ENCODE peak calls at places on chromosomes 4 and X, in seven cellular contexts. One of them, this sample, is unnamed.
A peak's percentile ranks its signal among the peaks of the same experiment; 100 is the strongest.

GRCh38 chr4:139951051-139951450 is 202.9 kb downstream of the MAML3 start:
- DNase-seq in sigmoid colon: no peak
- DNase-seq in fibroblast of pulmonary artery: peak; percentile 11
- DNase-seq in HFF-Myc: no peak
- DNase-seq in pancreas: no peak
- DNase-seq in OCI-LY7: no peak
- DNase-seq in coronary artery: no peak
- DNase-seq in this sample: peak; percentile 35

GRCh38 chr4:111671756-111672155 is 473.5 kb upstream of the FAM241A start:
- DNase-seq in sigmoid colon: no peak
- DNase-seq in OCI-LY7: no peak
- DNase-seq in coronary artery: no peak
- DNase-seq in HFF-Myc: no peak
- DNase-seq in pancreas: no peak
- DNase-seq in fibroblast of pulmonary artery: no peak
- DNase-seq in this sample: no peak

GRCh38 chr4:78845469-78845868 is 69.3 kb downstream of the BMP2K start:
- DNase-seq in sigmoid colon: no peak
- DNase-seq in pancreas: no peak
- DNase-seq in OCI-LY7: no peak
- DNase-seq in HFF-Myc: no peak
- DNase-seq in fibroblast of pulmonary artery: peak; percentile 35
- DNase-seq in coronary artery: no peak
- DNase-seq in this sample: peak; percentile 22

GRCh38 chr4:10623241-10623640 is 61.3 kb downstream of the CLNK start:
- DNase-seq in coronary artery: no peak
- DNase-seq in HFF-Myc: no peak
- DNase-seq in fibroblast of pulmonary artery: no peak
- DNase-seq in sigmoid colon: no peak
- DNase-seq in pancreas: no peak
- DNase-seq in OCI-LY7: no peak
- DNase-seq in this sample: no peak

GRCh38 chr4:110088670-110089069 is 109.7 kb downstream of the ELOVL6 start:
- DNase-seq in HFF-Myc: no peak
- DNase-seq in OCI-LY7: peak; percentile 25
- DNase-seq in pancreas: no peak
- DNase-seq in coronary artery: no peak
- DNase-seq in fibroblast of pulmonary artery: peak; percentile 46
- DNase-seq in sigmoid colon: no peak
- DNase-seq in this sample: peak; percentile 20

GRCh38 chr4:910366-911091 is 21.6 kb downstream of the GAK start:
- DNase-seq in fibroblast of pulmonary artery: no peak
- DNase-seq in pancreas: peak; percentile 46
- DNase-seq in OCI-LY7: no peak
- DNase-seq in HFF-Myc: no peak
- DNase-seq in sigmoid colon: no peak
- DNase-seq in coronary artery: no peak
- DNase-seq in this sample: no peak

GRCh38 chrX:70398899-70399298 is 24.2 kb upstream of the GDPD2 start:
- DNase-seq in sigmoid colon: no peak
- DNase-seq in fibroblast of pulmonary artery: peak; percentile 35
- DNase-seq in HFF-Myc: no peak
- DNase-seq in OCI-LY7: peak; percentile 26
- DNase-seq in coronary artery: no peak
- DNase-seq in pancreas: no peak
- DNase-seq in this sample: peak; percentile 59

GRCh38 chrX:125295337-125295736 is 24.3 kb upstream of the TEX13C start:
- DNase-seq in OCI-LY7: no peak
- DNase-seq in HFF-Myc: no peak
- DNase-seq in pancreas: no peak
- DNase-seq in coronary artery: no peak
- DNase-seq in fibroblast of pulmonary artery: no peak
- DNase-seq in sigmoid colon: no peak
- DNase-seq in this sample: peak; percentile 0

GRCh38 chr4:163161536-163162205 is 5.0 kb downstream of the NAF1 start:
- DNase-seq in fibroblast of pulmonary artery: peak; percentile 82
- DNase-seq in sigmoid colon: no peak
- DNase-seq in coronary artery: no peak
- DNase-seq in pancreas: no peak
- DNase-seq in HFF-Myc: peak; percentile 68
- DNase-seq in OCI-LY7: no peak
- DNase-seq in this sample: peak; percentile 80

GRCh38 chr4:178598672-178599071 is 1156.4 kb upstream of the AGA start:
- DNase-seq in sigmoid colon: no peak
- DNase-seq in fibroblast of pulmonary artery: no peak
- DNase-seq in HFF-Myc: no peak
- DNase-seq in pancreas: no peak
- DNase-seq in coronary artery: no peak
- DNase-seq in OCI-LY7: no peak
- DNase-seq in this sample: no peak

GRCh38 chrX:27987862-27988646 is 6.8 kb upstream of the DCAF8L1 start:
- DNase-seq in coronary artery: no peak
- DNase-seq in OCI-LY7: no peak
- DNase-seq in HFF-Myc: no peak
- DNase-seq in sigmoid colon: no peak
- DNase-seq in fibroblast of pulmonary artery: no peak
- DNase-seq in pancreas: no peak
- DNase-seq in this sample: no peak

GRCh38 chr4:81052119-81053068 is 21.9 kb downstream of the BMP3 start:
- DNase-seq in fibroblast of pulmonary artery: peak; percentile 75
- DNase-seq in sigmoid colon: peak; percentile 80
- DNase-seq in HFF-Myc: peak; percentile 32
- DNase-seq in pancreas: peak; percentile 72
- DNase-seq in OCI-LY7: peak; percentile 99
- DNase-seq in coronary artery: no peak
- DNase-seq in this sample: peak; percentile 69

GRCh38 chr4:7067147-7067522 is 729 bp downstream of the GRPEL1 start:
- DNase-seq in coronary artery: no peak
- DNase-seq in pancreas: no peak
- DNase-seq in sigmoid colon: no peak
- DNase-seq in OCI-LY7: no peak
- DNase-seq in HFF-Myc: no peak
- DNase-seq in fibroblast of pulmonary artery: no peak
- DNase-seq in this sample: peak; percentile 29

GRCh38 chr4:138090145-138090917 is 151.8 kb downstream of the SLC7A11 start:
- DNase-seq in pancreas: no peak
- DNase-seq in OCI-LY7: peak; percentile 66
- DNase-seq in fibroblast of pulmonary artery: peak; percentile 89
- DNase-seq in coronary artery: no peak
- DNase-seq in sigmoid colon: peak; percentile 70
- DNase-seq in HFF-Myc: peak; percentile 85
- DNase-seq in this sample: peak; percentile 89

GRCh38 chrX:30060718-30061117 is 154.6 kb upstream of the MAGEB2 start:
- DNase-seq in fibroblast of pulmonary artery: peak; percentile 31
- DNase-seq in coronary artery: no peak
- DNase-seq in OCI-LY7: no peak
- DNase-seq in pancreas: no peak
- DNase-seq in sigmoid colon: no peak
- DNase-seq in HFF-Myc: no peak
- DNase-seq in this sample: peak; percentile 26

GRCh38 chrX:133985164-133986007 is at the start of gene GPC3:
- DNase-seq in pancreas: peak; percentile 79
- DNase-seq in fibroblast of pulmonary artery: peak; percentile 41
- DNase-seq in HFF-Myc: no peak
- DNase-seq in sigmoid colon: peak; percentile 72
- DNase-seq in coronary artery: no peak
- DNase-seq in OCI-LY7: no peak
- DNase-seq in this sample: peak; percentile 49

GRCh38 chr4:40721730-40722171 is 28.0 kb upstream of the NSUN7 start:
- DNase-seq in pancreas: no peak
- DNase-seq in HFF-Myc: no peak
- DNase-seq in OCI-LY7: no peak
- DNase-seq in coronary artery: no peak
- DNase-seq in fibroblast of pulmonary artery: no peak
- DNase-seq in sigmoid colon: no peak
- DNase-seq in this sample: peak; percentile 25

GRCh38 chr4:158521490-158522111 is at the start of gene RXFP1:
- DNase-seq in HFF-Myc: no peak
- DNase-seq in fibroblast of pulmonary artery: peak; percentile 10
- DNase-seq in OCI-LY7: no peak
- DNase-seq in coronary artery: no peak
- DNase-seq in sigmoid colon: no peak
- DNase-seq in pancreas: no peak
- DNase-seq in this sample: peak; percentile 8

GRCh38 chrX:77785746-77786548 is at the start of gene ATRX:
- DNase-seq in OCI-LY7: peak; percentile 89
- DNase-seq in sigmoid colon: peak; percentile 84
- DNase-seq in pancreas: peak; percentile 72
- DNase-seq in fibroblast of pulmonary artery: peak; percentile 82
- DNase-seq in HFF-Myc: peak; percentile 32
- DNase-seq in coronary artery: peak; percentile 81
- DNase-seq in this sample: peak; percentile 81

GRCh38 chr4:19437008-19437407 is 814.7 kb upstream of the SLIT2 start:
- DNase-seq in coronary artery: no peak
- DNase-seq in fibroblast of pulmonary artery: no peak
- DNase-seq in pancreas: no peak
- DNase-seq in OCI-LY7: no peak
- DNase-seq in HFF-Myc: no peak
- DNase-seq in sigmoid colon: no peak
- DNase-seq in this sample: no peak

GRCh38 chr4:26076896-26077295 is 162.9 kb downstream of the SMIM20 start:
- DNase-seq in pancreas: no peak
- DNase-seq in coronary artery: no peak
- DNase-seq in OCI-LY7: no peak
- DNase-seq in fibroblast of pulmonary artery: no peak
- DNase-seq in sigmoid colon: no peak
- DNase-seq in HFF-Myc: no peak
- DNase-seq in this sample: no peak

GRCh38 chr4:29081230-29081955 is 1638.8 kb upstream of the PCDH7 start:
- DNase-seq in fibroblast of pulmonary artery: peak; percentile 33
- DNase-seq in HFF-Myc: no peak
- DNase-seq in OCI-LY7: no peak
- DNase-seq in coronary artery: no peak
- DNase-seq in sigmoid colon: no peak
- DNase-seq in pancreas: no peak
- DNase-seq in this sample: peak; percentile 32

GRCh38 chr4:14260591-14260990 is 633.1 kb upstream of the BOD1L1 start:
- DNase-seq in HFF-Myc: no peak
- DNase-seq in OCI-LY7: no peak
- DNase-seq in pancreas: no peak
- DNase-seq in sigmoid colon: no peak
- DNase-seq in coronary artery: no peak
- DNase-seq in fibroblast of pulmonary artery: no peak
- DNase-seq in this sample: no peak

GRCh38 chrX:108384783-108385182 is 53.4 kb downstream of the COL4A6 start:
- DNase-seq in pancreas: no peak
- DNase-seq in HFF-Myc: no peak
- DNase-seq in fibroblast of pulmonary artery: no peak
- DNase-seq in sigmoid colon: no peak
- DNase-seq in OCI-LY7: no peak
- DNase-seq in coronary artery: no peak
- DNase-seq in this sample: no peak

GRCh38 chr4:16857425-16857824 is 41.0 kb downstream of the LDB2 start:
- DNase-seq in sigmoid colon: no peak
- DNase-seq in HFF-Myc: no peak
- DNase-seq in coronary artery: no peak
- DNase-seq in fibroblast of pulmonary artery: no peak
- DNase-seq in OCI-LY7: no peak
- DNase-seq in pancreas: no peak
- DNase-seq in this sample: no peak

GRCh38 chr4:72418458-72418857 is 150.6 kb downstream of the ADAMTS3 start:
- DNase-seq in coronary artery: no peak
- DNase-seq in OCI-LY7: no peak
- DNase-seq in sigmoid colon: no peak
- DNase-seq in HFF-Myc: peak; percentile 94
- DNase-seq in pancreas: no peak
- DNase-seq in fibroblast of pulmonary artery: peak; percentile 88
- DNase-seq in this sample: peak; percentile 65

GRCh38 chr4:53576676-53577372 is 14.5 kb downstream of the LNX1 start:
- DNase-seq in HFF-Myc: no peak
- DNase-seq in pancreas: no peak
- DNase-seq in fibroblast of pulmonary artery: peak; percentile 55
- DNase-seq in sigmoid colon: no peak
- DNase-seq in coronary artery: no peak
- DNase-seq in OCI-LY7: no peak
- DNase-seq in this sample: peak; percentile 61

DNA sequence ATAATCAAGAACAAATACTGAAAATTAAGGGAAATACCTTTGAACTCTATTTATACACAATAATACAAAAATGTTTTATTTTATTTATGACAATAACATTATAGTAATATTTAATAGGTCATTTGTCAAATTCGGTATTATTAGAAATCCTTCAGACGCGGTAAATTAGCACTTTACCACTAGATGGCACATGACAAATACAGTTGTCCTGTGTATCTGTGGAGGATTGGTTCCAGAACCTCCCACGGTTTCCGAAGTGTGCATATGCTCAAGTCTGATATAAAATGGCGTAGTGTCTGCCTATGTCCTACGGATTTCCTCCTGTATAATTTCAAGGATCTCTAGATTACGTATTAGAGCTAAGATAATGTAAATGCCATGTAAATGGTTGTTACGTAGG is 8.1 kb upstream of the LINC00632 start:
- DNase-seq in coronary artery: no peak
- DNase-seq in sigmoid colon: no peak
- DNase-seq in HFF-Myc: no peak
- DNase-seq in fibroblast of pulmonary artery: peak; percentile 62
- DNase-seq in OCI-LY7: no peak
- DNase-seq in pancreas: no peak
- DNase-seq in this sample: peak; percentile 62
- TF ChIP-seq CTCF in coronary artery: no peak
- TF ChIP-seq CTCF in sigmoid colon: peak; percentile 23
- TF ChIP-seq CTCF in HFF-Myc: no peak
- TF ChIP-seq CTCF in fibroblast of pulmonary artery: peak; percentile 43
- TF ChIP-seq CTCF in OCI-LY7: peak; percentile 61
- TF ChIP-seq CTCF in pancreas: peak; percentile 33
- TF ChIP-seq CTCF in this sample: peak; percentile 23

GRCh38 chr4:105965183-105965800 is 70.0 kb downstream of the NPNT start:
- DNase-seq in OCI-LY7: no peak
- DNase-seq in coronary artery: no peak
- DNase-seq in pancreas: no peak
- DNase-seq in sigmoid colon: no peak
- DNase-seq in HFF-Myc: no peak
- DNase-seq in fibroblast of pulmonary artery: no peak
- DNase-seq in this sample: no peak
- H3K4me3 ChIP-seq in OCI-LY7: no peak overlapping the region
- H3K4me3 ChIP-seq in coronary artery: no peak overlapping the region
- H3K4me3 ChIP-seq in pancreas: no peak overlapping the region
- H3K4me3 ChIP-seq in sigmoid colon: no peak overlapping the region
- H3K4me3 ChIP-seq in HFF-Myc: no peak overlapping the region
- H3K4me3 ChIP-seq in fibroblast of pulmonary artery: no peak overlapping the region
- H3K4me3 ChIP-seq in this sample: no peak overlapping the region

GRCh38 chrX:37509349-37509748 is 62.1 kb upstream of the LANCL3 start:
- DNase-seq in fibroblast of pulmonary artery: no peak
- DNase-seq in coronary artery: no peak
- DNase-seq in OCI-LY7: peak; percentile 4
- DNase-seq in pancreas: no peak
- DNase-seq in sigmoid colon: no peak
- DNase-seq in HFF-Myc: no peak
- DNase-seq in this sample: peak; percentile 8
- TF ChIP-seq CTCF in fibroblast of pulmonary artery: peak; percentile 33
- TF ChIP-seq CTCF in coronary artery: peak; percentile 17
- TF ChIP-seq CTCF in OCI-LY7: peak; percentile 60
- TF ChIP-seq CTCF in pancreas: peak; percentile 17
- TF ChIP-seq CTCF in sigmoid colon: peak; percentile 38
- TF ChIP-seq CTCF in HFF-Myc: peak; percentile 21
- TF ChIP-seq CTCF in this sample: peak; percentile 30

DNA sequence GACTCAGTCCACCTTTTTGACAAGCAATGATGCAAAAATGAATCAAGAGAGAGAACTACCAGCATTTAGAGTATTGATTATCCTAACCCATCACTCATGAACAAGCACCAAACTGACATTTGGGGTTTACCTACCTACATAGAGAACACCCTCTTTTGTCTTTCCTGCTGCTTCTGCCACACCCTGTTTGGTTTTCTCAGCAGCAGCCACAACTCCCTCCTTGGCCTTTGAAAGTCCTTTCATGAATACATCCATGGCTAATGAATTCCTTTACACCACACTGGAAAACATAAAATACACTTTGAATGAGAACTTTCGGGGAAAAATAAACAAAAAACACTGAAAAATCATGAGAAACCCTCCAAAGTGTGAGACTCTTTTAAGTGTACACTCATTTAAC is 1.5 kb downstream of the SNCA start:
- DNase-seq in sigmoid colon: no peak
- DNase-seq in OCI-LY7: no peak
- DNase-seq in coronary artery: no peak
- DNase-seq in HFF-Myc: no peak
- DNase-seq in fibroblast of pulmonary artery: no peak
- DNase-seq in pancreas: no peak
- DNase-seq in this sample: no peak
- H3K4me3 ChIP-seq in sigmoid colon: peak overlapping the region; percentile 56
- H3K4me3 ChIP-seq in OCI-LY7: no peak overlapping the region
- H3K4me3 ChIP-seq in coronary artery: peak overlapping the region; percentile 75
- H3K4me3 ChIP-seq in HFF-Myc: no peak overlapping the region
- H3K4me3 ChIP-seq in fibroblast of pulmonary artery: peak overlapping the region; percentile 73
- H3K4me3 ChIP-seq in pancreas: no peak overlapping the region
- H3K4me3 ChIP-seq in this sample: no peak overlapping the region

This sample was measured in cardiac fibroblast.